ENCODE peak calls at places on chromosomes 7 and 10, in six cellular contexts. One of them, this sample, is unnamed.

GRCh38 chr7:129841465-129841864 is 111.3 kb downstream of the UBE2H start:
- DNase-seq in H1: no peak
- DNase-seq in MM.1S: no peak
- DNase-seq in NB4: peak
- DNase-seq in HFF-Myc: no peak
- DNase-seq in psoas muscle: no peak
- DNase-seq in this sample: no peak

GRCh38 chr7:47483604-47484273 is 98.2 kb downstream of the TNS3 start:
- DNase-seq in H1: no peak
- DNase-seq in MM.1S: no peak
- DNase-seq in NB4: peak
- DNase-seq in HFF-Myc: no peak
- DNase-seq in psoas muscle: no peak
- DNase-seq in this sample: no peak

GRCh38 chr10:46299267-46299530 is 12.4 kb downstream of the ANTXRL start:
- DNase-seq in H1: no peak
- DNase-seq in MM.1S: no peak
- DNase-seq in NB4: peak
- DNase-seq in HFF-Myc: no peak
- DNase-seq in psoas muscle: no peak
- DNase-seq in this sample: no peak

GRCh38 chr7:45578467-45578866 is 4.3 kb downstream of the ADCY1 start:
- DNase-seq in H1: no peak
- DNase-seq in MM.1S: no peak
- DNase-seq in NB4: no peak
- DNase-seq in HFF-Myc: no peak
- DNase-seq in psoas muscle: no peak
- DNase-seq in this sample: no peak

GRCh38 chr10:33914746-33915145 is 580.3 kb upstream of the NRP1 start:
- DNase-seq in H1: no peak
- DNase-seq in MM.1S: no peak
- DNase-seq in NB4: no peak
- DNase-seq in HFF-Myc: no peak
- DNase-seq in psoas muscle: no peak
- DNase-seq in this sample: no peak

GRCh38 chr7:151451626-151452025 is 11.7 kb upstream of the CRYGN start:
- DNase-seq in H1: no peak
- DNase-seq in MM.1S: no peak
- DNase-seq in NB4: no peak
- DNase-seq in HFF-Myc: no peak
- DNase-seq in psoas muscle: no peak
- DNase-seq in this sample: no peak

GRCh38 chr7:39624202-39624807 is 933 bp downstream of the RALA start:
- DNase-seq in H1: no peak
- DNase-seq in MM.1S: peak
- DNase-seq in NB4: peak
- DNase-seq in HFF-Myc: no peak
- DNase-seq in psoas muscle: no peak
- DNase-seq in this sample: no peak

GRCh38 chr10:71773221-71773971 is at the start of gene VSIR:
- DNase-seq in H1: peak
- DNase-seq in MM.1S: peak
- DNase-seq in NB4: peak
- DNase-seq in HFF-Myc: no peak
- DNase-seq in psoas muscle: peak
- DNase-seq in this sample: no peak

GRCh38 chr7:63092951-63093350 is 905.7 kb upstream of the ZNF722 start:
- DNase-seq in H1: no peak
- DNase-seq in MM.1S: no peak
- DNase-seq in NB4: no peak
- DNase-seq in HFF-Myc: no peak
- DNase-seq in psoas muscle: no peak
- DNase-seq in this sample: no peak

GRCh38 chr10:11823122-11823988 is at the start of gene PROSER2:
- DNase-seq in H1: peak
- DNase-seq in MM.1S: no peak
- DNase-seq in NB4: peak
- DNase-seq in HFF-Myc: no peak
- DNase-seq in psoas muscle: peak
- DNase-seq in this sample: no peak

GRCh38 chr10:128173383-128173782 is 47.2 kb upstream of the MKI67 start:
- DNase-seq in H1: no peak
- DNase-seq in MM.1S: no peak
- DNase-seq in NB4: no peak
- DNase-seq in HFF-Myc: no peak
- DNase-seq in psoas muscle: no peak
- DNase-seq in this sample: no peak

GRCh38 chr7:100584677-100585510 is 1.0 kb downstream of the LRCH4 start:
- DNase-seq in H1: no peak
- DNase-seq in MM.1S: no peak
- DNase-seq in NB4: peak
- DNase-seq in HFF-Myc: no peak
- DNase-seq in psoas muscle: peak
- DNase-seq in this sample: no peak

GRCh38 chr10:21849624-21850023 is 153.9 kb downstream of the DNAJC1 start:
- DNase-seq in H1: no peak
- DNase-seq in MM.1S: no peak
- DNase-seq in NB4: no peak
- DNase-seq in HFF-Myc: no peak
- DNase-seq in psoas muscle: no peak
- DNase-seq in this sample: no peak

GRCh38 chr10:44180321-44181154 is 204.4 kb downstream of the CXCL12 start:
- DNase-seq in H1: no peak
- DNase-seq in MM.1S: no peak
- DNase-seq in NB4: no peak
- DNase-seq in HFF-Myc: peak
- DNase-seq in psoas muscle: peak
- DNase-seq in this sample: peak

GRCh38 chr7:70035509-70035908 is 437.2 kb downstream of the AUTS2 start:
- DNase-seq in H1: no peak
- DNase-seq in MM.1S: no peak
- DNase-seq in NB4: no peak
- DNase-seq in HFF-Myc: no peak
- DNase-seq in psoas muscle: no peak
- DNase-seq in this sample: no peak

GRCh38 chr10:33381897-33382578 is 47.6 kb upstream of the NRP1 start:
- DNase-seq in H1: no peak
- DNase-seq in MM.1S: no peak
- DNase-seq in NB4: no peak
- DNase-seq in HFF-Myc: peak
- DNase-seq in psoas muscle: no peak
- DNase-seq in this sample: peak

GRCh38 chr7:477626-478220 is 41.9 kb downstream of the PDGFA start:
- DNase-seq in H1: peak
- DNase-seq in MM.1S: no peak
- DNase-seq in NB4: no peak
- DNase-seq in HFF-Myc: no peak
- DNase-seq in psoas muscle: no peak
- DNase-seq in this sample: no peak

GRCh38 chr10:75402486-75403143 is 1.1 kb upstream of the ZNF503 start:
- DNase-seq in H1: no peak
- DNase-seq in MM.1S: peak
- DNase-seq in NB4: peak
- DNase-seq in HFF-Myc: no peak
- DNase-seq in psoas muscle: peak
- DNase-seq in this sample: no peak

GRCh38 chr10:86658261-86658741 is 4.0 kb downstream of the OPN4 start:
- DNase-seq in H1: no peak
- DNase-seq in MM.1S: no peak
- DNase-seq in NB4: no peak
- DNase-seq in HFF-Myc: no peak
- DNase-seq in psoas muscle: peak
- DNase-seq in this sample: no peak

GRCh38 chr7:66905689-66906088 is 15.3 kb upstream of the TMEM248 start:
- DNase-seq in H1: peak
- DNase-seq in MM.1S: no peak
- DNase-seq in NB4: peak
- DNase-seq in HFF-Myc: no peak
- DNase-seq in psoas muscle: no peak
- DNase-seq in this sample: no peak

GRCh38 chr7:80481196-80481884 is 30.5 kb downstream of the GNAT3 start:
- DNase-seq in H1: no peak
- DNase-seq in MM.1S: no peak
- DNase-seq in NB4: no peak
- DNase-seq in HFF-Myc: no peak
- DNase-seq in psoas muscle: no peak
- DNase-seq in this sample: no peak

GRCh38 chr7:151487246-151487645 is 32.4 kb downstream of the RHEB start:
- DNase-seq in H1: no peak
- DNase-seq in MM.1S: no peak
- DNase-seq in NB4: no peak
- DNase-seq in HFF-Myc: no peak
- DNase-seq in psoas muscle: no peak
- DNase-seq in this sample: no peak

GRCh38 chr7:151126500-151127137 is 40.3 kb downstream of the AGAP3 start:
- DNase-seq in H1: no peak
- DNase-seq in MM.1S: no peak
- DNase-seq in NB4: no peak
- DNase-seq in HFF-Myc: no peak
- DNase-seq in psoas muscle: no peak
- DNase-seq in this sample: no peak

GRCh38 chr7:132738254-132738653 is 162.0 kb upstream of the PLXNA4 start:
- DNase-seq in H1: no peak
- DNase-seq in MM.1S: no peak
- DNase-seq in NB4: no peak
- DNase-seq in HFF-Myc: peak
- DNase-seq in psoas muscle: no peak
- DNase-seq in this sample: peak

GRCh38 chr7:25391295-25391861 is 163.1 kb upstream of the NPVF start:
- DNase-seq in H1: no peak
- DNase-seq in MM.1S: peak
- DNase-seq in NB4: peak
- DNase-seq in HFF-Myc: no peak
- DNase-seq in psoas muscle: no peak
- DNase-seq in this sample: peak
- TF ChIP-seq CTCF in H1: no peak
- TF ChIP-seq CTCF in MM.1S: peak
- TF ChIP-seq CTCF in NB4: peak
- TF ChIP-seq CTCF in HFF-Myc: no peak
- TF ChIP-seq CTCF in psoas muscle: peak
- TF ChIP-seq CTCF in this sample: no peak

GRCh38 chr10:74276416-74276815 is 125.4 kb downstream of the ADK start:
- DNase-seq in H1: no peak
- DNase-seq in MM.1S: no peak
- DNase-seq in NB4: no peak
- DNase-seq in HFF-Myc: no peak
- DNase-seq in psoas muscle: no peak
- DNase-seq in this sample: no peak

GRCh38 chr10:74282853-74283205 is 131.8 kb downstream of the ADK start:
- DNase-seq in H1: no peak
- DNase-seq in MM.1S: no peak
- DNase-seq in NB4: no peak
- DNase-seq in HFF-Myc: no peak
- DNase-seq in psoas muscle: no peak
- DNase-seq in this sample: no peak

DNA sequence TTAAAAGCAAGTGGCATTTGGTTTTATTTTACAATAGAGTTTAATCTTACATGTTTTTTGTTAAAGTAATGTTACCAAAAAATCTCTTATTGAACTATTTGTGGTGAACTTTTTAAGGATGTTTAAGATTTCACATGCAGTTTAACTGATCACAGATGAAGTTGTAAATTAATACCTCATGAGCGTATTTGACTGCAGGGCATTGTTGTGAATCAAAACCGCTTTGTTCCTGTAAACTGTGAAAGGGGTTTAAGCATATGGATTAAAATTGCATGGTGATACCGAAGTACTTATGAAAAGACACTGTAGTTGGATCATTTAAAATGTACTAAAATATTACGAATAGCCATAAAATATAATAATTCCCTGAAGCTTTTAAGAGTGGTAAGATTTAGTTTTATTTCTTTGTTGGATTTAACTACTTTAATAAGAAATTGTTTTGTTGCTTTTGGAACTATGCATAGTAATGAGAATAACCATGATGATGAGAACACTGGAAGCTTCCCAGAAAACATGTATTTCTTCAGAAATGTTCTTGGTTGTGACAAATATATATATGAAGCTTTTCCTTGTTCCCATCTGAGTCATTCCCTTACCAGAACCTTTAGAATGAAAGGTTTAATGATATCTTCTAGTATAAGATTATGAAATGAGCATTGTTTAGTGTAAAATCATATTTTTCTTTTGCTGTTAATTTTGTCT is 131.3 kb downstream of the ADK start:
- DNase-seq in H1: no peak
- DNase-seq in MM.1S: no peak
- DNase-seq in NB4: no peak
- DNase-seq in HFF-Myc: peak
- DNase-seq in psoas muscle: no peak
- DNase-seq in this sample: peak
- H3K4me3 ChIP-seq in H1: no peak
- H3K4me3 ChIP-seq in MM.1S: no peak
- H3K4me3 ChIP-seq in NB4: no peak
- H3K4me3 ChIP-seq in HFF-Myc: no peak
- H3K4me3 ChIP-seq in psoas muscle: no peak
- H3K4me3 ChIP-seq in this sample: no peak

GRCh38 chr10:95880704-95881103 is 27.1 kb upstream of the CC2D2B start:
- DNase-seq in H1: no peak
- DNase-seq in MM.1S: no peak
- DNase-seq in NB4: no peak
- DNase-seq in HFF-Myc: no peak
- DNase-seq in psoas muscle: no peak
- DNase-seq in this sample: no peak
- TF ChIP-seq CTCF in H1: no peak
- TF ChIP-seq CTCF in MM.1S: no peak
- TF ChIP-seq CTCF in NB4: no peak
- TF ChIP-seq CTCF in HFF-Myc: no peak
- TF ChIP-seq CTCF in psoas muscle: no peak
- TF ChIP-seq CTCF in this sample: no peak

GRCh38 chr7:26011039-26011696 is 140.8 kb upstream of the NFE2L3 start:
- DNase-seq in H1: no peak
- DNase-seq in MM.1S: peak
- DNase-seq in NB4: no peak
- DNase-seq in HFF-Myc: no peak
- DNase-seq in psoas muscle: no peak
- DNase-seq in this sample: no peak
- H3K4me3 ChIP-seq in H1: no peak
- H3K4me3 ChIP-seq in MM.1S: peak
- H3K4me3 ChIP-seq in NB4: no peak
- H3K4me3 ChIP-seq in HFF-Myc: no peak
- H3K4me3 ChIP-seq in psoas muscle: no peak
- H3K4me3 ChIP-seq in this sample: no peak